ENCODE peak calls at places on chromosomes 1 and 21, in six cellular contexts. C, J, A, H, D and B are unnamed samples.

GRCh38 chr1:225768662-225769426 is 8.8 kb upstream of the SRP9 start:
- DNase-seq in C (no peak), J (no peak), D (peak; percentile 87), A (peak; percentile 68), H (no peak), B (peak; percentile 37)

GRCh38 chr1:87325982-87326738 is 2.5 kb upstream of the LMO4 start:
- DNase-seq in A (peak; percentile 45), D (peak; percentile 44), C (no peak), J (no peak), H (peak; percentile 74), B (no peak)

GRCh38 chr1:202112864-202113689 is 9.6 kb upstream of the GPR37L1 start:
- DNase-seq in A (no peak), C (no peak), D (no peak), J (no peak), H (no peak), B (no peak)

GRCh38 chr1:70764747-70765146 is 282.9 kb downstream of the PTGER3 start:
- DNase-seq in C (no peak), A (no peak), H (no peak), J (no peak), D (no peak), B (no peak)

GRCh38 chr1:2575801-2576663 is 10.5 kb upstream of the PRXL2B start:
- DNase-seq in D (peak; percentile 78), A (no peak), C (no peak), H (no peak), J (no peak), B (no peak)

GRCh38 chr1:27526569-27527222 is 36.7 kb upstream of the WASF2 start:
- DNase-seq in H (no peak), A (peak; percentile 52), D (peak; percentile 54), J (no peak), C (no peak), B (no peak)

GRCh38 chr1:116667577-116668105 is at the start of gene IGSF3:
- DNase-seq in D (no peak), A (peak; percentile 97), J (no peak), C (no peak), H (peak; percentile 32), B (peak; percentile 85)

GRCh38 chr1:24867064-24867870 is 62.8 kb downstream of the RUNX3 start:
- DNase-seq in J (no peak), D (no peak), A (no peak), H (no peak), C (no peak), B (no peak)

GRCh38 chr1:184112176-184112948 is 60.8 kb downstream of the TSEN15 start:
- DNase-seq in J (no peak), H (no peak), C (no peak), D (no peak), A (no peak), B (no peak)

GRCh38 chr1:161739865-161740566 is 9.6 kb upstream of the DUSP12 start:
- DNase-seq in D (no peak), J (no peak), H (no peak), A (no peak), C (no peak), B (no peak)

GRCh38 chr1:212667223-212668139 is 32.2 kb downstream of the BATF3 start:
- DNase-seq in A (no peak), D (peak; percentile 42), J (no peak), C (peak; percentile 10), H (peak; percentile 77), B (peak; percentile 38)

GRCh38 chr1:204996981-204997380 is 46.0 kb upstream of the CNTN2 start:
- DNase-seq in H (no peak), A (no peak), J (no peak), D (no peak), C (no peak), B (no peak)

GRCh38 chr1:119186471-119186870 is 46.0 kb upstream of the WARS2 start:
- DNase-seq in D (no peak), C (no peak), A (no peak), J (no peak), H (no peak), B (no peak)

GRCh38 chr1:156310962-156311361 is 11.9 kb upstream of the VHLL start:
- DNase-seq in H (no peak), D (no peak), A (no peak), C (no peak), J (no peak), B (no peak)

GRCh38 chr1:200184196-200184595 is 156.7 kb downstream of the NR5A2 start:
- DNase-seq in D (no peak), H (peak; percentile 73), A (no peak), C (peak; percentile 42), J (no peak), B (no peak)

GRCh38 chr1:91036894-91037829 is 15.3 kb upstream of the ZNF644 start:
- DNase-seq in C (no peak), J (no peak), D (peak; percentile 86), H (no peak), A (no peak), B (no peak)

GRCh38 chr1:91038582-91038981 is 16.7 kb upstream of the ZNF644 start:
- DNase-seq in C (no peak), J (no peak), D (no peak), A (no peak), H (no peak), B (no peak)
- TF ChIP-seq EZH2 in C (no peak), J (no peak), D (no peak), A (no peak), H (no peak), B (no peak)

GRCh38 chr1:109484519-109484975 is 842 bp downstream of the ATXN7L2 start:
- DNase-seq in C (no peak), A (peak; percentile 62), H (no peak), D (no peak), J (no peak), B (no peak)

GRCh38 chr1:109482796-109483638 is 688 bp upstream of the ATXN7L2 start:
- DNase-seq in A (peak; percentile 72), J (no peak), C (no peak), D (no peak), H (peak; percentile 3), B (no peak)

GRCh38 chr1:109483658-109484518 is at the start of gene ATXN7L2:
- DNase-seq in C (peak; percentile 77), J (peak; percentile 42), A (peak; percentile 99), H (peak; percentile 92), D (peak; percentile 84), B (peak; percentile 91)

GRCh38 chr1:109482242-109482641 is 1.5 kb upstream of the ATXN7L2 start:
- DNase-seq in D (no peak), J (no peak), A (no peak), H (no peak), C (no peak), B (no peak)

DNA sequence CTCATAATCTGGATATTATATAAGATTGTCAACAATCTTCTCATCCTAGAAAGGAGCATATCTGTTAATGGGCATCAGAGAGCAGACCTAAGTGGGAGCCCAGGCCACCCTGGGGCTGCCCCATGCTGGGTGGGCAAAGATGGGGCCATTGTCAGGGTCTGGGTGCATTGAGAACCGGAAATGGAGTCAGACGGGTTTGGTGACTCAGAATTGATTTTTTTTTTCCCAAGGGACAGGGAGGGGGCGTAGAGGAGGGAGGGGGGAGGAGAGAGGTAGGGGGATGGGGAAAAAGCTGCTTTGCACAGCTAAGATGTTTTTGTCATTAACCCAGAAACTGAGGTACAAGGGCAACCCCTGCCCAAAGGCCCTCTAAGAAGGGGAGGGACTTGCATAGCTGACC is 1.3 kb downstream of the ATXN7L2 start:
- DNase-seq in H (no peak), D (no peak), J (no peak), C (no peak), A (peak; percentile 45), B (no peak)
- TF ChIP-seq MAX in H (no peak), D (no peak), J (no peak), C (no peak), A (no peak), B (no peak)

GRCh38 chr1:55040953-55041494 is 1.7 kb downstream of the PCSK9 start:
- DNase-seq in A (no peak), J (no peak), H (no peak), C (no peak), D (no peak), B (no peak)

GRCh38 chr1:55040083-55040952 is 970 bp downstream of the PCSK9 start:
- DNase-seq in J (no peak), D (no peak), C (no peak), H (no peak), A (peak; percentile 31), B (peak; percentile 61)

GRCh38 chr1:55038552-55038838 is 853 bp upstream of the PCSK9 start:
- DNase-seq in D (peak; percentile 34), C (no peak), J (no peak), H (no peak), A (no peak), B (no peak)

GRCh38 chr1:55038974-55039341 is 390 bp upstream of the PCSK9 start:
- DNase-seq in A (no peak), C (no peak), D (no peak), J (no peak), H (no peak), B (no peak)

DNA sequence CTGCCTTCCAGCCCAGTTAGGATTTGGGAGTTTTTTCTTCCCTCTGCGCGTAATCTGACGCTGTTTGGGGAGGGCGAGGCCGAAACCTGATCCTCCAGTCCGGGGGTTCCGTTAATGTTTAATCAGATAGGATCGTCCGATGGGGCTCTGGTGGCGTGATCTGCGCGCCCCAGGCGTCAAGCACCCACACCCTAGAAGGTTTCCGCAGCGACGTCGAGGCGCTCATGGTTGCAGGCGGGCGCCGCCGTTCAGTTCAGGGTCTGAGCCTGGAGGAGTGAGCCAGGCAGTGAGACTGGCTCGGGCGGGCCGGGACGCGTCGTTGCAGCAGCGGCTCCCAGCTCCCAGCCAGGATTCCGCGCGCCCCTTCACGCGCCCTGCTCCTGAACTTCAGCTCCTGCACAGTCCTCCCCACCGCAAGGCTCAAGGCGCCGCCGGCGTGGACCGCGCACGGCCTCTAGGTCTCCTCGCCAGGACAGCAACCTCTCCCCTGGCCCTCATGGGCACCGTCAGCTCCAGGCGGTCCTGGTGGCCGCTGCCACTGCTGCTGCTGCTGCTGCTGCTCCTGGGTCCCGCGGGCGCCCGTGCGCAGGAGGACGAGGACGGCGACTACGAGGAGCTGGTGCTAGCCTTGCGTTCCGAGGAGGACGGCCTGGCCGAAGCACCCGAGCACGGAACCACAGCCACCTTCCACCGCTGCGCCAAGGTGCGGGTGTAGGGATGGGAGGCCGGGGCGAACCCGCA is at the start of gene PCSK9:
- DNase-seq in A (peak; percentile 78), H (no peak), J (no peak), C (peak; percentile 60), D (peak; percentile 60), B (peak; percentile 84)
- TF ChIP-seq EZH2 in A (no peak), H (peak; percentile 95), J (no peak), C (no peak), D (no peak), B (peak; percentile 85)

DNA sequence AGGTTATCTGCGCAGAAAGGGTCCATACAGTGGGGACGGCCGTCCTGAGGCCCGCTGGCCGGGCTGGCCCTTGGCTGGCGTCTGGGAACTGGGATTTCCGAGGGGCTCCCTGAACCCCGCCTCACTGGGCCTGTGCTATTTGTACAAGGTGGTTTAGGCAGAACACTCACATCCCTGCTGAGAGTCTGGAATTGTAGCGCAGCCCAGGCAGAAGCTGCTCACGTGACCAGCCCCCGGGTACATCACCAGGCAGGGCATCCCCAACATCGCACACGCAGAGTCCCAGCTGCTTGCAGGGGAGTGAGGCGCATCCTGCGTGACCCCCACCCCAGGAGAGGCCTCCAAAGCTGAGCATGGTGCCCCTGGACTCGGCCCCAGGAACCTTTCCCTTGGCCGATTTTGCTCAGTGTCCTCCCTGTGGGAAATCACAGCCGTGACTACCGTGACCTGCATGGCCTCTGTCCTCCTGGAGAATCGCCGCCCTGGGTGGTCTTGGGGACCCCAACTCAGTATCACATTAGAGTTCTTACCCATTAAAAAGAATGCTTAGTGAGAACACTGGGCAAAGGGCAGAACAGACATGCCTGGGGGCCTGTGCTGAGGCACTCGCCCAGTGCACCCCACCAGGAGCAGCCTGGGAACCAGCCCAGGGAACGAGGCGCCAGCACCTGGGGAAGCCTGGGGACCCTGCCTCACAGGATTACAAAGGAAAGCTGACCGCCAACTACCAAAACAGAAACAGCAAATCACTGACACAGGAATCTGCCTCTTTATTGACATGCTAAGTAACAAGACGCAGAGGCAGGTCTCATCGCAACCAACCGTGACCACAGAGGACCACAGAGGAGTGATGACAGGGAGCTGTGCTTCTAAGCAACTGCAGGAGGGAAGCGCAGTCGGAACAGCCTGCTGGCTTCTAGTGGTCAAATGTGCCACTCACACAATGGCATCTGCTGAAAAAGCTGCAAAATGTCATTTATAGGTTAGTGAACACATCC is 33.5 kb downstream of the UBE2G2 start:
- DNase-seq in D (no peak), A (no peak), H (no peak), J (no peak), C (no peak), B (no peak)
- TF ChIP-seq MAX in D (no peak), A (no peak), H (no peak), J (no peak), C (no peak), B (no peak)